ENCODE peak calls at places on chromosomes 3 and 15, in six cellular contexts. W, C, F, P, V and K are unnamed samples.

GRCh38 chr15:74231475-74231874 is 4.7 kb upstream of the CCDC33 start:
- DNase-seq in C (no peak), V (no peak), P (no peak), F (peak), W (no peak), K (no peak)

GRCh38 chr15:75309711-75310110 is 26.2 kb upstream of the COMMD4 start:
- DNase-seq in P (no peak), V (no peak), F (peak), W (no peak), C (no peak), K (no peak)

GRCh38 chr3:55489804-55490132 is 2.7 kb upstream of the WNT5A start:
- DNase-seq in W (no peak), V (no peak), F (no peak), P (no peak), C (no peak), K (no peak)

GRCh38 chr3:168006584-168006983 is 89.1 kb downstream of the GOLIM4 start:
- DNase-seq in W (no peak), P (no peak), V (no peak), F (no peak), C (no peak), K (no peak)

GRCh38 chr3:112302061-112302830 is 8.2 kb upstream of the SLC9C1 start:
- DNase-seq in V (peak), F (no peak), C (no peak), P (no peak), W (no peak), K (no peak)

GRCh38 chr3:155704771-155705559 is 39.9 kb downstream of the PLCH1 start:
- DNase-seq in V (no peak), W (no peak), P (no peak), C (no peak), F (peak), K (no peak)

GRCh38 chr15:73335026-73335425 is 33.7 kb downstream of the HCN4 start:
- DNase-seq in P (no peak), W (no peak), F (no peak), V (no peak), C (no peak), K (no peak)

GRCh38 chr3:51063074-51063473 is 322.0 kb upstream of the MANF start:
- DNase-seq in C (no peak), F (no peak), W (no peak), P (no peak), V (no peak), K (no peak)

GRCh38 chr15:92034227-92034626 is 180.7 kb downstream of the SLCO3A1 start:
- DNase-seq in V (no peak), W (no peak), P (no peak), C (no peak), F (no peak), K (no peak)

GRCh38 chr3:185744997-185745843 is 79.6 kb downstream of the IGF2BP2 start:
- DNase-seq in C (no peak), F (peak), V (no peak), W (no peak), P (peak), K (no peak)

GRCh38 chr3:56188201-56188600 is 280.1 kb downstream of the ERC2 start:
- DNase-seq in W (no peak), C (no peak), F (no peak), P (no peak), V (no peak), K (no peak)

GRCh38 chr15:60399246-60399915 is 1.6 kb upstream of the ANXA2 start:
- DNase-seq in C (no peak), P (no peak), V (no peak), F (no peak), W (no peak), K (no peak)

GRCh38 chr15:76343313-76343996 is 6.9 kb downstream of the ISL2 start:
- DNase-seq in W (no peak), C (no peak), P (no peak), V (no peak), F (no peak), K (no peak)

GRCh38 chr3:166531730-166532129 is 694.5 kb upstream of the BCHE start:
- DNase-seq in W (no peak), C (no peak), P (no peak), V (no peak), F (no peak), K (no peak)

GRCh38 chr3:169627073-169627472 is 36.4 kb downstream of the MECOM start:
- DNase-seq in W (no peak), P (no peak), F (no peak), V (no peak), C (no peak), K (no peak)

GRCh38 chr15:62390793-62391543 is 225.9 kb upstream of the C2CD4B start:
- DNase-seq in C (no peak), V (peak), F (peak), W (no peak), P (no peak), K (peak)

GRCh38 chr3:126129408-126129891 is 45.5 kb upstream of the SLC41A3 start:
- DNase-seq in F (no peak), C (no peak), V (no peak), P (no peak), W (no peak), K (no peak)

GRCh38 chr15:80405554-80405850 is 1.3 kb downstream of the ARNT2 start:
- DNase-seq in V (no peak), P (no peak), W (no peak), C (no peak), F (no peak), K (no peak)

GRCh38 chr3:182370949-182371348 is 422.4 kb upstream of the ATP11B start:
- DNase-seq in C (peak), W (no peak), V (no peak), P (no peak), F (no peak), K (no peak)

GRCh38 chr3:182366746-182367145 is 426.6 kb upstream of the ATP11B start:
- DNase-seq in V (no peak), F (no peak), C (no peak), P (no peak), W (no peak), K (no peak)

GRCh38 chr3:182364323-182364722 is 429.0 kb upstream of the ATP11B start:
- DNase-seq in V (no peak), F (no peak), P (no peak), C (peak), W (no peak), K (no peak)

GRCh38 chr3:182369861-182370260 is 423.4 kb upstream of the ATP11B start:
- DNase-seq in V (no peak), P (no peak), W (no peak), C (no peak), F (no peak), K (no peak)

GRCh38 chr3:182364723-182365650 is 428.3 kb upstream of the ATP11B start:
- DNase-seq in W (no peak), P (no peak), V (peak), F (no peak), C (peak), K (no peak)
- H3K4me3 ChIP-seq in W (no peak), P (no peak), V (peak), F (no peak), C (peak), K (no peak)

GRCh38 chr15:93088981-93089854 is at the start of gene RGMA:
- DNase-seq in C (no peak), F (no peak), P (no peak), V (peak), W (no peak), K (no peak)
- TF ChIP-seq ZNF274 in C (no peak), F (no peak), P (no peak), V (no peak), W (no peak), K (no peak)

DNA sequence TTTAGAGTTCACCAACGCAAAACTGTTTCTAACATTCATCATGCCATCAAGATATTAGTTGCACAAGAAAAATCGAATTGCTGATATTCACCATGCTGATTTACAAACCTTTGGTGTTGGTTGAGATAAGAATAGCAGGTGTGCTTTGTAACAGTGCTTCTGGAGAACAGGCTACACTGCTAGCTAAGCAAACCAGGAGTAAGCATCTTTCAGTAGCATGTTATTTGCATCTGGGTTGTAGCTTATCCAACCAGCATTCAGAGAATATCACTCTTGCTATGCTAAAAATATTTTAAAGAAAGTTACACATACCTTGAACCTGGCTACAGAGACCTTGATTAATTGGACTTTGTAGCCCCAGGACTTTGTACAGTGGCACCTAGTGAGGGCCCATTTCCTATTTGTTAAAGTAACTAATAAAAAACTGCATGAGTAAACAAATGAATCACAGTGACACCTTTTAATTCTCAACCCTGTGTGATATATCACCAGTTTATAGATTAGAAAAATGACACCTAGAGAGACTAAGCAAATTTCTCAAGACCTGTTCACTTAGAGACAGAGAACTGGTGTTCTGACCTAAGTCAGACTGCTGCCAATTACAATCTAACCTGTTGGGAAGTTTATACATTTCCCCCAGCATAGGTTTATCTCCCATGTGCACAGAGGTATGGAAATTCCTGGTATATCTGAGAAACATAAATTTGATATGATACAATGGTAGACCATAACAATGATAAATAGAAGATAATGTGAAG is 435.5 kb upstream of the TGFBR2 start:
- DNase-seq in P (no peak), W (no peak), C (no peak), F (peak), V (no peak), K (no peak)
- H3K4me3 ChIP-seq in P (no peak), W (no peak), C (no peak), F (no peak), V (no peak), K (no peak)

GRCh38 chr3:120791010-120791409 is 48.5 kb downstream of the GTF2E1 start:
- DNase-seq in C (no peak), V (no peak), F (no peak), W (no peak), P (no peak), K (no peak)

GRCh38 chr3:120791958-120792357 is 49.4 kb downstream of the GTF2E1 start:
- DNase-seq in F (no peak), P (no peak), C (no peak), W (no peak), V (no peak), K (no peak)

GRCh38 chr3:120795959-120796358 is 53.4 kb downstream of the GTF2E1 start:
- DNase-seq in V (no peak), W (no peak), F (peak), P (no peak), C (no peak), K (no peak)

GRCh38 chr3:120795017-120795648 is 52.6 kb downstream of the GTF2E1 start:
- DNase-seq in P (peak), W (peak), V (peak), C (peak), F (peak), K (peak)

GRCh38 chr3:120793601-120794000 is 51.1 kb downstream of the GTF2E1 start:
- DNase-seq in C (no peak), W (no peak), V (no peak), P (no peak), F (no peak), K (no peak)
- TF ChIP-seq ZNF274 in C (no peak), W (no peak), V (no peak), P (no peak), F (no peak), K (no peak)

DNA sequence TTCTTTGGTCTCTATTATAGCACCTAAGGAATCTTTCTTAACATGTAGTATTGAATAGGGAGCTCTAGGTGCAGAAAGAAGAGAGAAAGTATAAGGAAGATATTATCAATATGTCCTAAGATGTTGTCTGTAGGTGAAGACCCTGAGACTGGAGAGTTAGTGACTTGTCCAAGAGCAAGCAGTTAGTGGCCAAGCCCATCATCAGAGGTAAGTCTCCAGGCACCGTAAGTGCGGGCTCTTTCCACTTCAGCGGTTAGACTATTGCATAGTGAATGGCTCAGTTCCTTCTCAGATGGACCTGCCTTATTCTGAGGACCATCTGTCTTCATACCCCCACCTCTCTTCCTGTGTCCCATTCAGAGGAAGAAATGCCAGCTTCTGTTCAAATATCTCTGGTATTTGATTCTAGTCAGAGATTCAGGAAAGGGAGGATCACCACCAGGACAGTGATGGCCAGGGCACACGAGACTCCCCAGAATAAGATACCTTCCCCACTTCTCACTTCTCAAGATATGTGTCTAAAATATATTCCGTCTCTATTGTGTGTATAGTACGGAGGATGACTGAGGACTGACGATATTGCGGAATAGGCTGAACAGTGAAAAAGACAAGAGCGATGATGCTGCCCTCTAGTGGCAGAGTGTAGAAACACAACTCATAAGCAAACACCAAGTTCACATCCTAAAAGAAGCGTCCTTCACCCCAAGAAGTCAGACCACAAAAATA is 19.1 kb upstream of the ADGRG7 start:
- DNase-seq in F (peak), C (peak), W (no peak), V (peak), P (peak), K (peak)
- H3K4me3 ChIP-seq in F (no peak), C (peak), W (peak), V (no peak), P (no peak), K (no peak)

GRCh38 chr3:15094187-15094875 is 4.6 kb downstream of the RBSN start:
- DNase-seq in F (no peak), C (no peak), W (no peak), V (no peak), P (no peak), K (no peak)

GRCh38 chr3:15099364-15100098 is 583 bp upstream of the RBSN start:
- DNase-seq in F (no peak), C (no peak), V (no peak), P (no peak), W (no peak), K (no peak)

GRCh38 chr3:15096026-15096425 is 2.9 kb downstream of the RBSN start:
- DNase-seq in C (no peak), F (no peak), V (no peak), P (no peak), W (no peak), K (no peak)

GRCh38 chr3:15098503-15099363 is at the start of gene RBSN:
- DNase-seq in F (peak), W (peak), V (peak), C (peak), P (peak), K (peak)

DNA sequence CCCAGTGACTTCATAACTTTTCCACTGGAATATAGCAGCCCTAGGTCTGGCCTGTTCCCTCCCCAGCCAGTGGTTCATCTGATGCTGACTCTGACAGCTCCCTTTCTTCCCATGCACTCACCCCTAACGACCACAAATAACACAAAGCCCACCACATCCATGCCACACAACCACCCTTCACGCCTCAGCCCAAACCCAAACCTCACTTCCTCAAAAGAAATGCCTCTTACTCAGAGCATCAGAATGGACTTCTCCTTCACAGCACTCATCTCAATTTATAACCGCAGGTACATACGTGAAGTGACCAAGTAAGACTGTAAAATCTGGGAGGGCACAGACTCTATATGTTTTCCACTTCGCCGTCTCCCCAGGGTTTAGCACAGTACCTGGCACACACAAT is 1.1 kb downstream of the RBSN start:
- DNase-seq in P (peak), V (no peak), F (no peak), C (no peak), W (no peak), K (no peak)
- TF ChIP-seq ZNF274 in P (no peak), V (no peak), F (no peak), C (no peak), W (no peak), K (no peak)